ENCODE peak calls at places on chromosome 9, in six cellular contexts. One of them, this sample, is unnamed.
A peak's percentile ranks its signal among the peaks of the same experiment; 100 is the strongest.

GRCh38 chr9:136107155-136107952 is 11.3 kb downstream of the TMEM250 start:
- DNase-seq in psoas muscle: peak; percentile 66
- DNase-seq in heart right ventricle: no peak
- DNase-seq in mesendoderm: no peak
- DNase-seq in endodermal cell: no peak
- DNase-seq in MM.1S: no peak
- DNase-seq in this sample: no peak

GRCh38 chr9:138045541-138046490 is 168.2 kb downstream of the CACNA1B start:
- DNase-seq in psoas muscle: peak; percentile 33
- DNase-seq in heart right ventricle: no peak
- DNase-seq in mesendoderm: no peak
- DNase-seq in endodermal cell: peak; percentile 27
- DNase-seq in MM.1S: no peak
- DNase-seq in this sample: no peak

GRCh38 chr9:125415583-125416443 is 154.2 kb downstream of the GAPVD1 start:
- DNase-seq in psoas muscle: peak; percentile 26
- DNase-seq in heart right ventricle: no peak
- DNase-seq in mesendoderm: no peak
- DNase-seq in endodermal cell: no peak
- DNase-seq in MM.1S: no peak
- DNase-seq in this sample: no peak

GRCh38 chr9:137761032-137761431 is 116.5 kb upstream of the CACNA1B start:
- DNase-seq in psoas muscle: no peak
- DNase-seq in heart right ventricle: no peak
- DNase-seq in mesendoderm: no peak
- DNase-seq in endodermal cell: no peak
- DNase-seq in MM.1S: no peak
- DNase-seq in this sample: no peak

GRCh38 chr9:107328510-107328909 is 45.4 kb downstream of the RAD23B start:
- DNase-seq in psoas muscle: no peak
- DNase-seq in heart right ventricle: no peak
- DNase-seq in mesendoderm: no peak
- DNase-seq in endodermal cell: no peak
- DNase-seq in MM.1S: no peak
- DNase-seq in this sample: no peak

GRCh38 chr9:92964607-92964975 is 17.3 kb downstream of the FGD3 start:
- DNase-seq in psoas muscle: no peak
- DNase-seq in heart right ventricle: no peak
- DNase-seq in mesendoderm: no peak
- DNase-seq in endodermal cell: peak; percentile 41
- DNase-seq in MM.1S: no peak
- DNase-seq in this sample: no peak

GRCh38 chr9:16335788-16336580 is 534.5 kb downstream of the BNC2 start:
- DNase-seq in psoas muscle: peak; percentile 89
- DNase-seq in heart right ventricle: peak; percentile 38
- DNase-seq in mesendoderm: no peak
- DNase-seq in endodermal cell: no peak
- DNase-seq in MM.1S: peak; percentile 9
- DNase-seq in this sample: no peak

GRCh38 chr9:132742821-132743311 is 72.6 kb downstream of the GTF3C4 start:
- DNase-seq in psoas muscle: no peak
- DNase-seq in heart right ventricle: no peak
- DNase-seq in mesendoderm: no peak
- DNase-seq in endodermal cell: peak; percentile 67
- DNase-seq in MM.1S: no peak
- DNase-seq in this sample: no peak

GRCh38 chr9:35277649-35278359 is 116.0 kb downstream of the UNC13B start:
- DNase-seq in psoas muscle: no peak
- DNase-seq in heart right ventricle: peak; percentile 19
- DNase-seq in mesendoderm: no peak
- DNase-seq in endodermal cell: no peak
- DNase-seq in MM.1S: no peak
- DNase-seq in this sample: no peak

GRCh38 chr9:108621991-108622390 is 233.8 kb downstream of the ACTL7B start:
- DNase-seq in psoas muscle: no peak
- DNase-seq in heart right ventricle: no peak
- DNase-seq in mesendoderm: no peak
- DNase-seq in endodermal cell: no peak
- DNase-seq in MM.1S: no peak
- DNase-seq in this sample: no peak

GRCh38 chr9:71737455-71737854 is 30.9 kb downstream of the CEMIP2 start:
- DNase-seq in psoas muscle: no peak
- DNase-seq in heart right ventricle: no peak
- DNase-seq in mesendoderm: no peak
- DNase-seq in endodermal cell: no peak
- DNase-seq in MM.1S: no peak
- DNase-seq in this sample: no peak

GRCh38 chr9:13330396-13331004 is 51.0 kb upstream of the MPDZ start:
- DNase-seq in psoas muscle: no peak
- DNase-seq in heart right ventricle: peak; percentile 58
- DNase-seq in mesendoderm: peak; percentile 55
- DNase-seq in endodermal cell: peak; percentile 52
- DNase-seq in MM.1S: no peak
- DNase-seq in this sample: no peak

GRCh38 chr9:72596451-72597180 is 75.2 kb downstream of the TMC1 start:
- DNase-seq in psoas muscle: no peak
- DNase-seq in heart right ventricle: no peak
- DNase-seq in mesendoderm: no peak
- DNase-seq in endodermal cell: no peak
- DNase-seq in MM.1S: no peak
- DNase-seq in this sample: no peak

GRCh38 chr9:36074870-36075532 is 38.3 kb downstream of the RECK start:
- DNase-seq in psoas muscle: peak; percentile 74
- DNase-seq in heart right ventricle: peak; percentile 90
- DNase-seq in mesendoderm: no peak
- DNase-seq in endodermal cell: no peak
- DNase-seq in MM.1S: no peak
- DNase-seq in this sample: no peak

GRCh38 chr9:20884985-20885593 is 146.4 kb downstream of the HACD4 start:
- DNase-seq in psoas muscle: peak; percentile 64
- DNase-seq in heart right ventricle: peak; percentile 44
- DNase-seq in mesendoderm: peak; percentile 63
- DNase-seq in endodermal cell: peak; percentile 80
- DNase-seq in MM.1S: peak; percentile 37
- DNase-seq in this sample: peak; percentile 7

GRCh38 chr9:8188720-8189407 is 389.3 kb upstream of the DMAC1 start:
- DNase-seq in psoas muscle: no peak
- DNase-seq in heart right ventricle: no peak
- DNase-seq in mesendoderm: no peak
- DNase-seq in endodermal cell: no peak
- DNase-seq in MM.1S: no peak
- DNase-seq in this sample: no peak

GRCh38 chr9:116589392-116590354 is 97.4 kb upstream of the TRIM32 start:
- DNase-seq in psoas muscle: no peak
- DNase-seq in heart right ventricle: no peak
- DNase-seq in mesendoderm: peak; percentile 96
- DNase-seq in endodermal cell: peak; percentile 92
- DNase-seq in MM.1S: peak; percentile 69
- DNase-seq in this sample: peak; percentile 50

GRCh38 chr9:134892221-134892620 is 11.6 kb downstream of the FCN2 start:
- DNase-seq in psoas muscle: no peak
- DNase-seq in heart right ventricle: no peak
- DNase-seq in mesendoderm: no peak
- DNase-seq in endodermal cell: no peak
- DNase-seq in MM.1S: no peak
- DNase-seq in this sample: no peak

GRCh38 chr9:83959061-83959460 is 21.0 kb downstream of the HNRNPK start:
- DNase-seq in psoas muscle: no peak
- DNase-seq in heart right ventricle: no peak
- DNase-seq in mesendoderm: no peak
- DNase-seq in endodermal cell: no peak
- DNase-seq in MM.1S: no peak
- DNase-seq in this sample: no peak

GRCh38 chr9:81601639-81602623 is 87.4 kb downstream of the TLE1 start:
- DNase-seq in psoas muscle: no peak
- DNase-seq in heart right ventricle: no peak
- DNase-seq in mesendoderm: peak; percentile 31
- DNase-seq in endodermal cell: no peak
- DNase-seq in MM.1S: no peak
- DNase-seq in this sample: no peak

GRCh38 chr9:80775515-80775914 is 913.8 kb downstream of the TLE1 start:
- DNase-seq in psoas muscle: no peak
- DNase-seq in heart right ventricle: no peak
- DNase-seq in mesendoderm: peak; percentile 23
- DNase-seq in endodermal cell: no peak
- DNase-seq in MM.1S: no peak
- DNase-seq in this sample: no peak

GRCh38 chr9:4301971-4302427 is 2.1 kb upstream of the GLIS3 start:
- DNase-seq in psoas muscle: peak; percentile 68
- DNase-seq in heart right ventricle: peak; percentile 12
- DNase-seq in mesendoderm: peak; percentile 25
- DNase-seq in endodermal cell: no peak
- DNase-seq in MM.1S: no peak
- DNase-seq in this sample: no peak

GRCh38 chr9:106801816-106802215 is 61.1 kb upstream of the ZNF462 start:
- DNase-seq in psoas muscle: no peak
- DNase-seq in heart right ventricle: no peak
- DNase-seq in mesendoderm: no peak
- DNase-seq in endodermal cell: no peak
- DNase-seq in MM.1S: no peak
- DNase-seq in this sample: no peak

GRCh38 chr9:134617246-134617645 is 24.4 kb upstream of the COL5A1 start:
- DNase-seq in psoas muscle: no peak
- DNase-seq in heart right ventricle: no peak
- DNase-seq in mesendoderm: no peak
- DNase-seq in endodermal cell: peak; percentile 24
- DNase-seq in MM.1S: no peak
- DNase-seq in this sample: no peak

GRCh38 chr9:75962186-75963036 is 71.9 kb downstream of the PCSK5 start:
- DNase-seq in psoas muscle: peak; percentile 75
- DNase-seq in heart right ventricle: peak; percentile 31
- DNase-seq in mesendoderm: no peak
- DNase-seq in endodermal cell: no peak
- DNase-seq in MM.1S: no peak
- DNase-seq in this sample: no peak

GRCh38 chr9:19127881-19128719 is 808 bp upstream of the PLIN2 start:
- DNase-seq in psoas muscle: no peak
- DNase-seq in heart right ventricle: peak; percentile 16
- DNase-seq in mesendoderm: peak; percentile 63
- DNase-seq in endodermal cell: peak; percentile 86
- DNase-seq in MM.1S: no peak
- DNase-seq in this sample: no peak

DNA sequence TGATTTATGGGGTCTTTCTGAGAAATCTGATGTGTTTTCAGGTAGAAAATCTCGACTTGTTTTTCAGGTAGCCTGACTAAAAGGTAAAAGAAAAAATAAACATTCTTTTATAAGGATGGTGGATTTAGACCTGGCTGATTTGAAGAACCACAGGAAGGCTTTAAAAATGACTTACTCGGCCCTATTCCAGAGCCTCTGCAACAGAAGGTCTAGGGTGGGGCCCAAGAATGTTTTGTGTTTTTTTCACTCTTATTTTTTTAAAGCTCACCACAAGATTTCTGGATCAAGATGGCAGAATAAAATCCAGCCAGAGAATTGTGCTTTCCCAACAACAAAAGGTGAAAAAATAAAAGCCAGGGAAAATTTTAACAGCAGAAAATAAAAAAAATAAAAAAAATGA is 59.1 kb downstream of the FNBP1 start:
- DNase-seq in psoas muscle: no peak
- DNase-seq in heart right ventricle: no peak
- DNase-seq in mesendoderm: no peak
- DNase-seq in endodermal cell: no peak
- DNase-seq in MM.1S: no peak
- DNase-seq in this sample: no peak
- H3K27ac ChIP-seq in psoas muscle: no peak overlapping the region
- H3K27ac ChIP-seq in heart right ventricle: no peak overlapping the region
- H3K27ac ChIP-seq in mesendoderm: no peak overlapping the region
- H3K27ac ChIP-seq in endodermal cell: no peak overlapping the region
- H3K27ac ChIP-seq in MM.1S: no peak overlapping the region
- H3K27ac ChIP-seq in this sample: no peak overlapping the region

DNA sequence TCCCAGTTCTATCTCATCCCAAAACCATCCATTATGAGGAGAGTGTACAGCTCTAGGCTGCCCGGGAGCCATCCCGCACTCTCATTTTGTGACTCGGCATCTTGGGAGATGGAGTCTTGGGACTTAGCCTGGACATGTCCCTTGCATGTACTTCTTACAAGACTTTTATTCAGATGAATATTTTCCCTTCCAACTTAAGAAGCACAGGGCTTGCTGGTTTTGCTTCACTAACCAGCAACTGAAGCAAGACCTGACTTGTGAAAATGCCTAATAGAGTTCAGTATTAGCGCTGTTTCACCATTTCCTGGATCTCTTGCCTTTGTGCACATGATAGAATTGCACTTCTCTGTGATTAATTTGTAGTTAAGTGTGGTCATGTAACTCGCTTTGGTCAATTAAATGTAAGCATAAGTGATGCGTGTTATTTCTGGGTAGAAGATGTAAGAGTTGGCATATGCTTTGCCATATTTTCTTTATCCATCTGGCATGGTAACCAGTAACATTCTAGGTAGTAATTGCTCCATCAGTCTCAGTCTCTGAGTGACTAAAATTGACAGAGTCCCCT is 55.8 kb downstream of the PDCD1LG2 start:
- DNase-seq in psoas muscle: no peak
- DNase-seq in heart right ventricle: no peak
- DNase-seq in mesendoderm: no peak
- DNase-seq in endodermal cell: no peak
- DNase-seq in MM.1S: no peak
- DNase-seq in this sample: no peak
- H3K27ac ChIP-seq in psoas muscle: no peak overlapping the region
- H3K27ac ChIP-seq in heart right ventricle: no peak overlapping the region
- H3K27ac ChIP-seq in mesendoderm: no peak overlapping the region
- H3K27ac ChIP-seq in endodermal cell: no peak overlapping the region
- H3K27ac ChIP-seq in MM.1S: no peak overlapping the region
- H3K27ac ChIP-seq in this sample: no peak overlapping the region

GRCh38 chr9:114400772-114401171 is 13.0 kb upstream of the AKNA start:
- DNase-seq in psoas muscle: no peak
- DNase-seq in heart right ventricle: no peak
- DNase-seq in mesendoderm: no peak
- DNase-seq in endodermal cell: no peak
- DNase-seq in MM.1S: no peak
- DNase-seq in this sample: no peak
- H3K27ac ChIP-seq in psoas muscle: no peak overlapping the region
- H3K27ac ChIP-seq in heart right ventricle: no peak overlapping the region
- H3K27ac ChIP-seq in mesendoderm: no peak overlapping the region
- H3K27ac ChIP-seq in endodermal cell: no peak overlapping the region
- H3K27ac ChIP-seq in MM.1S: no peak overlapping the region
- H3K27ac ChIP-seq in this sample: no peak overlapping the region

DNA sequence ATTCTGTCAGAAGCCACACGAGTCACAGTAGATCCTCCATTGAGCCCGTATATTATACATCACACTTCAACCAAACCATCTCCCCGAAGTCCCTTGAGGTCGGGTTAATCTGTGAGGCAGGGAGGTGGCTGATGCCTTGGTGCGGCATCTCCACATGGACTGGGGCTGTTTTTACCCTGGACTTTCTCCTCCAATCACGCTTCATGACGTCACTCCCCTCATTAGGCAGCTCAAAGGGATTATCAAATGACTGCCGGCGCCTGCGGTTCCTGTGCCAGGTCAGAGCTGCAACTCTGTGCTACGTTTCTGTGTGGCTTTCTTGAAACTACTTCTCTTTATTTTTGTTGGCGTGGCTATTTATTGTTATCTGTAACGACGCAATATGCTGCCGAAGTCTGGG is 53.7 kb downstream of the TMOD1 start:
- DNase-seq in psoas muscle: peak; percentile 80
- DNase-seq in heart right ventricle: peak; percentile 75
- DNase-seq in mesendoderm: peak; percentile 7
- DNase-seq in endodermal cell: no peak
- DNase-seq in MM.1S: no peak
- DNase-seq in this sample: no peak
- H3K27ac ChIP-seq in psoas muscle: peak overlapping the region; percentile 84
- H3K27ac ChIP-seq in heart right ventricle: peak overlapping the region; percentile 82
- H3K27ac ChIP-seq in mesendoderm: no peak overlapping the region
- H3K27ac ChIP-seq in endodermal cell: no peak overlapping the region
- H3K27ac ChIP-seq in MM.1S: no peak overlapping the region
- H3K27ac ChIP-seq in this sample: no peak overlapping the region

GRCh38 chr9:5446451-5447236 is 3.7 kb upstream of the CD274 start:
- DNase-seq in psoas muscle: no peak
- DNase-seq in heart right ventricle: no peak
- DNase-seq in mesendoderm: no peak
- DNase-seq in endodermal cell: no peak
- DNase-seq in MM.1S: no peak
- DNase-seq in this sample: no peak
- H3K27ac ChIP-seq in psoas muscle: no peak overlapping the region
- H3K27ac ChIP-seq in heart right ventricle: no peak overlapping the region
- H3K27ac ChIP-seq in mesendoderm: no peak overlapping the region
- H3K27ac ChIP-seq in endodermal cell: no peak overlapping the region
- H3K27ac ChIP-seq in MM.1S: no peak overlapping the region
- H3K27ac ChIP-seq in this sample: no peak overlapping the region